ENCODE peak calls at places on chromosomes 12 and 14, in four cellular contexts. K is HepG2, T is GM23338, J is NCI-H1092. Q is an unnamed sample.

GRCh38 chr12:2168808-2169207 is 116.0 kb downstream of the CACNA1C start:
- DNase-seq in T (no peak), J (no peak), K (peak; percentile 81), Q (no peak)

GRCh38 chr12:15978431-15978950 is 67.4 kb downstream of the DERA start:
- DNase-seq in T (no peak), K (no peak), J (no peak), Q (no peak)

GRCh38 chr14:87896393-87897380 is 96.3 kb downstream of the GALC start:
- DNase-seq in J (peak; percentile 38), T (peak; percentile 81), K (peak; percentile 41), Q (peak; percentile 59)

GRCh38 chr14:50344116-50344775 is 32.1 kb downstream of the DMAC2L start:
- DNase-seq in T (no peak), J (no peak), K (no peak), Q (no peak)

GRCh38 chr12:20434993-20435392 is 66.7 kb downstream of the PDE3A start:
- DNase-seq in T (no peak), J (no peak), K (no peak), Q (no peak)

GRCh38 chr12:105292705-105293104 is 37.8 kb upstream of the C12orf75 start:
- DNase-seq in T (no peak), J (no peak), K (no peak), Q (no peak)

GRCh38 chr14:103066399-103066798 is 9.1 kb upstream of the CDC42BPB start:
- DNase-seq in K (peak; percentile 47), T (no peak), J (no peak), Q (no peak)

GRCh38 chr12:75825686-75826085 is 205.9 kb downstream of the PHLDA1 start:
- DNase-seq in T (no peak), K (no peak), J (no peak), Q (no peak)

GRCh38 chr14:99884834-99885648 is 91.8 kb downstream of the EML1 start:
- DNase-seq in T (peak; percentile 83), K (peak; percentile 52), J (peak; percentile 43), Q (peak; percentile 68)

GRCh38 chr12:42326466-42327226 is 679 bp downstream of the PPHLN1 start:
- DNase-seq in T (no peak), J (no peak), K (peak; percentile 8), Q (peak; percentile 31)

GRCh38 chr14:100889641-100890040 is 13.9 kb downstream of the RTL1 start:
- DNase-seq in J (no peak), T (no peak), K (no peak), Q (no peak)

GRCh38 chr14:36320210-36321003 is at the start of gene MBIP:
- DNase-seq in T (peak; percentile 100), K (peak; percentile 100), J (peak; percentile 98), Q (peak; percentile 97)

GRCh38 chr14:89282191-89282590 is 134.8 kb downstream of the FOXN3 start:
- DNase-seq in J (no peak), K (no peak), T (no peak), Q (no peak)

GRCh38 chr12:92673756-92674155 is 29.0 kb upstream of the PLEKHG7 start:
- DNase-seq in J (no peak), K (no peak), T (no peak), Q (no peak)

GRCh38 chr14:93160353-93160801 is 24.3 kb downstream of the MOAP1 start:
- DNase-seq in T (peak; percentile 73), K (no peak), J (no peak), Q (peak; percentile 36)

GRCh38 chr14:83441801-83442200 is 1908.1 kb upstream of the SEL1L start:
- DNase-seq in J (no peak), T (no peak), K (no peak), Q (no peak)

GRCh38 chr14:88904864-88905263 is 80.4 kb downstream of the TTC8 start:
- DNase-seq in K (no peak), J (no peak), T (no peak), Q (no peak)

GRCh38 chr14:90828642-90829487 is 12.6 kb upstream of the TTC7B start:
- DNase-seq in K (no peak), J (no peak), T (no peak), Q (no peak)

GRCh38 chr12:93624595-93625294 is 52.3 kb downstream of the SOCS2 start:
- DNase-seq in K (peak; percentile 52), T (no peak), J (no peak), Q (no peak)

GRCh38 chr14:101519090-101519489 is 42.2 kb upstream of the DIO3 start:
- DNase-seq in K (no peak), J (no peak), T (no peak), Q (no peak)

GRCh38 chr12:108047130-108047550 is 81.9 kb upstream of the WSCD2 start:
- DNase-seq in J (no peak), T (no peak), K (no peak), Q (no peak)

GRCh38 chr12:28535216-28535615 is 345.0 kb downstream of the CCDC91 start:
- DNase-seq in T (no peak), K (no peak), J (no peak), Q (no peak)

GRCh38 chr12:102407776-102408486 is 72.4 kb downstream of the IGF1 start:
- DNase-seq in K (no peak), T (no peak), J (no peak), Q (no peak)

GRCh38 chr12:64893961-64894360 is 69.5 kb downstream of the TBC1D30 start:
- DNase-seq in J (no peak), T (no peak), K (no peak), Q (no peak)

GRCh38 chr12:93578221-93578620 is 5.7 kb downstream of the SOCS2 start:
- DNase-seq in K (no peak), J (no peak), T (no peak), Q (no peak)

GRCh38 chr14:29339491-29339890 is 572.9 kb downstream of the FOXG1 start:
- DNase-seq in K (no peak), T (no peak), J (no peak), Q (no peak)

GRCh38 chr14:64806202-64806861 is 73.4 kb downstream of the SPTB start:
- DNase-seq in T (no peak), J (no peak), K (peak; percentile 28), Q (no peak)

GRCh38 chr14:92794961-92795360 is 856 bp downstream of the GOLGA5 start:
- DNase-seq in T (no peak), J (no peak), K (no peak), Q (no peak)

GRCh38 chr14:105489607-105490317 is 1.3 kb upstream of the TEDC1 start:
- DNase-seq in J (peak; percentile 86), K (peak; percentile 82), T (peak; percentile 93), Q (peak; percentile 88)

GRCh38 chr14:105167303-105168092 is 1.1 kb downstream of the JAG2 start:
- DNase-seq in T (peak; percentile 50), J (no peak), K (no peak), Q (no peak)

GRCh38 chr14:50318031-50318626 is 6.0 kb downstream of the DMAC2L start:
- DNase-seq in K (peak; percentile 27), J (no peak), T (peak; percentile 74), Q (peak; percentile 13)

Q was measured in OCI-LY7.